ENCODE peak calls at places on chromosomes 12 and 14, in six cellular contexts. One of them, this sample, is unnamed.
A peak's percentile ranks its signal among the peaks of the same experiment; 100 is the strongest.

GRCh38 chr12:25694072-25694471 is 141.0 kb upstream of the LMNTD1 start:
- DNase-seq in suprapubic skin: no peak
- DNase-seq in GM12891: no peak
- DNase-seq in HepG2: peak; percentile 6
- DNase-seq in spleen: no peak
- DNase-seq in GM12892: no peak
- DNase-seq in this sample: no peak

GRCh38 chr14:85702937-85703336 is 173.0 kb downstream of the FLRT2 start:
- DNase-seq in suprapubic skin: no peak
- DNase-seq in GM12891: no peak
- DNase-seq in HepG2: no peak
- DNase-seq in spleen: no peak
- DNase-seq in GM12892: no peak
- DNase-seq in this sample: no peak

GRCh38 chr12:57224973-57225679 is 4.4 kb upstream of the SHMT2 start:
- DNase-seq in suprapubic skin: no peak
- DNase-seq in GM12891: no peak
- DNase-seq in HepG2: no peak
- DNase-seq in spleen: peak; percentile 92
- DNase-seq in GM12892: no peak
- DNase-seq in this sample: no peak

GRCh38 chr14:75050852-75051555 is at the start of gene MLH3:
- DNase-seq in suprapubic skin: peak; percentile 81
- DNase-seq in GM12891: peak; percentile 67
- DNase-seq in HepG2: peak; percentile 75
- DNase-seq in spleen: peak; percentile 91
- DNase-seq in GM12892: peak; percentile 72
- DNase-seq in this sample: peak; percentile 80

GRCh38 chr12:7118914-7119313 is 9.8 kb downstream of the RBP5 start:
- DNase-seq in suprapubic skin: peak; percentile 42
- DNase-seq in GM12891: no peak
- DNase-seq in HepG2: no peak
- DNase-seq in spleen: no peak
- DNase-seq in GM12892: no peak
- DNase-seq in this sample: no peak

GRCh38 chr12:9760699-9761406 is at the start of gene CD69:
- DNase-seq in suprapubic skin: no peak
- DNase-seq in GM12891: no peak
- DNase-seq in HepG2: no peak
- DNase-seq in spleen: peak; percentile 82
- DNase-seq in GM12892: no peak
- DNase-seq in this sample: no peak

GRCh38 chr12:93785262-93786010 is 108.3 kb downstream of the CRADD start:
- DNase-seq in suprapubic skin: no peak
- DNase-seq in GM12891: no peak
- DNase-seq in HepG2: peak; percentile 63
- DNase-seq in spleen: no peak
- DNase-seq in GM12892: no peak
- DNase-seq in this sample: peak; percentile 33

GRCh38 chr12:2163172-2163927 is 110.6 kb downstream of the CACNA1C start:
- DNase-seq in suprapubic skin: peak; percentile 84
- DNase-seq in GM12891: no peak
- DNase-seq in HepG2: peak; percentile 6
- DNase-seq in spleen: no peak
- DNase-seq in GM12892: no peak
- DNase-seq in this sample: no peak

GRCh38 chr14:82067221-82067620 is 533.6 kb upstream of the SEL1L start:
- DNase-seq in suprapubic skin: no peak
- DNase-seq in GM12891: no peak
- DNase-seq in HepG2: no peak
- DNase-seq in spleen: no peak
- DNase-seq in GM12892: no peak
- DNase-seq in this sample: no peak

GRCh38 chr12:30395190-30395589 is 300.5 kb downstream of the IPO8 start:
- DNase-seq in suprapubic skin: no peak
- DNase-seq in GM12891: no peak
- DNase-seq in HepG2: no peak
- DNase-seq in spleen: no peak
- DNase-seq in GM12892: no peak
- DNase-seq in this sample: no peak

GRCh38 chr12:96094201-96094600 is 58.8 kb upstream of the LTA4H start:
- DNase-seq in suprapubic skin: no peak
- DNase-seq in GM12891: no peak
- DNase-seq in HepG2: no peak
- DNase-seq in spleen: no peak
- DNase-seq in GM12892: no peak
- DNase-seq in this sample: no peak

GRCh38 chr12:3446235-3446634 is 44.8 kb upstream of the PRMT8 start:
- DNase-seq in suprapubic skin: no peak
- DNase-seq in GM12891: no peak
- DNase-seq in HepG2: no peak
- DNase-seq in spleen: no peak
- DNase-seq in GM12892: no peak
- DNase-seq in this sample: no peak

GRCh38 chr14:43132441-43132840 is 1374.6 kb downstream of the FSCB start:
- DNase-seq in suprapubic skin: no peak
- DNase-seq in GM12891: no peak
- DNase-seq in HepG2: no peak
- DNase-seq in spleen: no peak
- DNase-seq in GM12892: no peak
- DNase-seq in this sample: no peak

GRCh38 chr12:96249196-96250118 is 55.3 kb downstream of the ELK3 start:
- DNase-seq in suprapubic skin: peak; percentile 76
- DNase-seq in GM12891: no peak
- DNase-seq in HepG2: no peak
- DNase-seq in spleen: peak; percentile 59
- DNase-seq in GM12892: no peak
- DNase-seq in this sample: no peak

GRCh38 chr12:49296034-49296835 is 1.3 kb downstream of the PRPH start:
- DNase-seq in suprapubic skin: peak; percentile 61
- DNase-seq in GM12891: peak; percentile 90
- DNase-seq in HepG2: peak; percentile 27
- DNase-seq in spleen: peak; percentile 86
- DNase-seq in GM12892: peak; percentile 89
- DNase-seq in this sample: no peak

GRCh38 chr14:53814371-53814770 is 142.3 kb downstream of the BMP4 start:
- DNase-seq in suprapubic skin: no peak
- DNase-seq in GM12891: no peak
- DNase-seq in HepG2: no peak
- DNase-seq in spleen: no peak
- DNase-seq in GM12892: no peak
- DNase-seq in this sample: no peak

GRCh38 chr12:104684884-104685283 is 228.1 kb downstream of the CHST11 start:
- DNase-seq in suprapubic skin: no peak
- DNase-seq in GM12891: no peak
- DNase-seq in HepG2: no peak
- DNase-seq in spleen: no peak
- DNase-seq in GM12892: no peak
- DNase-seq in this sample: no peak

GRCh38 chr14:82837611-82838140 is 1304.0 kb upstream of the SEL1L start:
- DNase-seq in suprapubic skin: no peak
- DNase-seq in GM12891: no peak
- DNase-seq in HepG2: no peak
- DNase-seq in spleen: no peak
- DNase-seq in GM12892: no peak
- DNase-seq in this sample: no peak

GRCh38 chr12:64611430-64612286 is 1.4 kb downstream of the RASSF3 start:
- DNase-seq in suprapubic skin: no peak
- DNase-seq in GM12891: no peak
- DNase-seq in HepG2: no peak
- DNase-seq in spleen: peak; percentile 88
- DNase-seq in GM12892: no peak
- DNase-seq in this sample: peak; percentile 25

GRCh38 chr14:80202888-80203562 is 8.3 kb downstream of the DIO2 start:
- DNase-seq in suprapubic skin: no peak
- DNase-seq in GM12891: peak; percentile 7
- DNase-seq in HepG2: peak; percentile 6
- DNase-seq in spleen: no peak
- DNase-seq in GM12892: no peak
- DNase-seq in this sample: no peak

GRCh38 chr14:43647302-43647701 is 859.8 kb downstream of the FSCB start:
- DNase-seq in suprapubic skin: no peak
- DNase-seq in GM12891: no peak
- DNase-seq in HepG2: peak; percentile 23
- DNase-seq in spleen: peak; percentile 34
- DNase-seq in GM12892: no peak
- DNase-seq in this sample: no peak

GRCh38 chr14:75989134-75989533 is 3.6 kb downstream of the IFT43 start:
- DNase-seq in suprapubic skin: no peak
- DNase-seq in GM12891: no peak
- DNase-seq in HepG2: peak; percentile 84
- DNase-seq in spleen: no peak
- DNase-seq in GM12892: no peak
- DNase-seq in this sample: no peak

GRCh38 chr12:6069452-6070093 is 54.9 kb downstream of the VWF start:
- DNase-seq in suprapubic skin: no peak
- DNase-seq in GM12891: no peak
- DNase-seq in HepG2: no peak
- DNase-seq in spleen: no peak
- DNase-seq in GM12892: no peak
- DNase-seq in this sample: no peak

GRCh38 chr12:75481774-75482173 is 1.2 kb downstream of the GLIPR1 start:
- DNase-seq in suprapubic skin: no peak
- DNase-seq in GM12891: no peak
- DNase-seq in HepG2: no peak
- DNase-seq in spleen: no peak
- DNase-seq in GM12892: no peak
- DNase-seq in this sample: no peak

GRCh38 chr12:68825569-68826217 is 17.7 kb downstream of the MDM2 start:
- DNase-seq in suprapubic skin: no peak
- DNase-seq in GM12891: no peak
- DNase-seq in HepG2: no peak
- DNase-seq in spleen: no peak
- DNase-seq in GM12892: no peak
- DNase-seq in this sample: no peak
- TF ChIP-seq POLR2AphosphoS5 in suprapubic skin: no peak
- TF ChIP-seq POLR2AphosphoS5 in GM12891: peak; percentile 58
- TF ChIP-seq POLR2AphosphoS5 in HepG2: no peak
- TF ChIP-seq POLR2AphosphoS5 in spleen: no peak
- TF ChIP-seq POLR2AphosphoS5 in GM12892: peak; percentile 46
- TF ChIP-seq POLR2AphosphoS5 in this sample: no peak

GRCh38 chr12:117968826-117969659 is at the start of gene KSR2:
- DNase-seq in suprapubic skin: no peak
- DNase-seq in GM12891: peak; percentile 71
- DNase-seq in HepG2: peak; percentile 13
- DNase-seq in spleen: no peak
- DNase-seq in GM12892: peak; percentile 62
- DNase-seq in this sample: peak; percentile 76
- TF ChIP-seq POLR2A in suprapubic skin: no peak
- TF ChIP-seq POLR2A in GM12891: no peak
- TF ChIP-seq POLR2A in HepG2: no peak
- TF ChIP-seq POLR2A in spleen: no peak
- TF ChIP-seq POLR2A in GM12892: no peak
- TF ChIP-seq POLR2A in this sample: no peak

GRCh38 chr14:90383126-90383730 is 13.6 kb upstream of the CALM1 start:
- DNase-seq in suprapubic skin: peak; percentile 100
- DNase-seq in GM12891: peak; percentile 82
- DNase-seq in HepG2: peak; percentile 98
- DNase-seq in spleen: peak; percentile 100
- DNase-seq in GM12892: peak; percentile 88
- DNase-seq in this sample: peak; percentile 100

GRCh38 chr14:90381999-90382451 is 14.8 kb upstream of the CALM1 start:
- DNase-seq in suprapubic skin: peak; percentile 75
- DNase-seq in GM12891: no peak
- DNase-seq in HepG2: peak; percentile 55
- DNase-seq in spleen: no peak
- DNase-seq in GM12892: no peak
- DNase-seq in this sample: peak; percentile 58

GRCh38 chr14:90382491-90383125 is 14.2 kb upstream of the CALM1 start:
- DNase-seq in suprapubic skin: peak; percentile 89
- DNase-seq in GM12891: peak; percentile 17
- DNase-seq in HepG2: peak; percentile 52
- DNase-seq in spleen: peak; percentile 87
- DNase-seq in GM12892: no peak
- DNase-seq in this sample: peak; percentile 73

GRCh38 chr14:90383731-90384542 is 12.9 kb upstream of the CALM1 start:
- DNase-seq in suprapubic skin: peak; percentile 80
- DNase-seq in GM12891: peak; percentile 15
- DNase-seq in HepG2: peak; percentile 13
- DNase-seq in spleen: peak; percentile 90
- DNase-seq in GM12892: peak; percentile 35
- DNase-seq in this sample: peak; percentile 58

GRCh38 chr14:90381011-90381790 is 15.6 kb upstream of the CALM1 start:
- DNase-seq in suprapubic skin: no peak
- DNase-seq in GM12891: no peak
- DNase-seq in HepG2: peak; percentile 24
- DNase-seq in spleen: no peak
- DNase-seq in GM12892: no peak
- DNase-seq in this sample: peak; percentile 38
- TF ChIP-seq POLR2AphosphoS5 in suprapubic skin: no peak
- TF ChIP-seq POLR2AphosphoS5 in GM12891: no peak
- TF ChIP-seq POLR2AphosphoS5 in HepG2: no peak
- TF ChIP-seq POLR2AphosphoS5 in spleen: no peak
- TF ChIP-seq POLR2AphosphoS5 in GM12892: no peak
- TF ChIP-seq POLR2AphosphoS5 in this sample: peak; percentile 39

GRCh38 chr14:103058209-103059055 is 1.1 kb upstream of the CDC42BPB start:
- DNase-seq in suprapubic skin: peak; percentile 78
- DNase-seq in GM12891: no peak
- DNase-seq in HepG2: no peak
- DNase-seq in spleen: peak; percentile 64
- DNase-seq in GM12892: no peak
- DNase-seq in this sample: no peak

GRCh38 chr14:103055693-103056092 is 1.7 kb downstream of the CDC42BPB start:
- DNase-seq in suprapubic skin: no peak
- DNase-seq in GM12891: no peak
- DNase-seq in HepG2: no peak
- DNase-seq in spleen: no peak
- DNase-seq in GM12892: no peak
- DNase-seq in this sample: no peak

GRCh38 chr14:103057028-103057371 is 349 bp downstream of the CDC42BPB start:
- DNase-seq in suprapubic skin: peak; percentile 74
- DNase-seq in GM12891: no peak
- DNase-seq in HepG2: no peak
- DNase-seq in spleen: peak; percentile 85
- DNase-seq in GM12892: no peak
- DNase-seq in this sample: no peak

GRCh38 chr14:103057372-103058208 is at the start of gene CDC42BPB:
- DNase-seq in suprapubic skin: peak; percentile 89
- DNase-seq in GM12891: peak; percentile 89
- DNase-seq in HepG2: peak; percentile 66
- DNase-seq in spleen: peak; percentile 93
- DNase-seq in GM12892: peak; percentile 85
- DNase-seq in this sample: peak; percentile 87

DNA sequence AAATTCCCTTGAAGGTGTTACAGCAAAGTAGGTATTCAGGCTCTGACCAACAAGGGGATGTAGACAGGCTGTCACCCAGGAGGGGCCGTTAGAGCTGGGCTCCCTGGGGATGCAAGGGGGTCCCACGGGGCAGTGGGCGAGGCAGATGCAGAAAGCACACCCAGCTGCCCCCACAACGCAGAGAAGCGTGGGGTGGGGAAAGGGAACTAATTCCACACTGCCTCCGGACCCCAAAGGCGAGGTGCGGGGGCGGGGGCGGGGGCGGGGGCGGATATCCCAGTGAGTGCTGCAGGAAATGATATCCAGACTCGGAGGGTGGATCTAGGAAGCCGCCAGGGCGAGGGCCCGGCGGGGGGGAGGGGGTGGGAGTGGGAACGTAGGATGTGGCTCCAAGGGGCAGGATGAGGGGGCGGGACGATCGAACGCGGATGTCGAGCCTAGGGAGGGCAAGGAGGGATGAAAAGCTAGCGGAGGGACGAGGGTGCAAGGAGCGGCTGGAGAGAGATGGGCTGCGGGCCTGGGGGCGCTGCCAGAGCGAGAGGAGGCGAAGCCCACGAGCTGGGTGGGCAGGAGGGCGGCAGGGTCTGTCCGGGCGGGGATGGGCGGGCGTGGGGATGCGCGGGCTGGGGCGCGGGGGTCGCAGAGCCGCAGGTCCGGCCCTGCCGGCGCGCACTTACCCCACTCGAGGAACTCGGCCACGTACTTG is 874 bp downstream of the CDC42BPB start:
- DNase-seq in suprapubic skin: peak; percentile 90
- DNase-seq in GM12891: no peak
- DNase-seq in HepG2: no peak
- DNase-seq in spleen: peak; percentile 86
- DNase-seq in GM12892: no peak
- DNase-seq in this sample: no peak
- TF ChIP-seq POLR2A in suprapubic skin: no peak
- TF ChIP-seq POLR2A in GM12891: no peak
- TF ChIP-seq POLR2A in HepG2: no peak
- TF ChIP-seq POLR2A in spleen: no peak
- TF ChIP-seq POLR2A in GM12892: no peak
- TF ChIP-seq POLR2A in this sample: no peak